ENCODE peak calls at places on chromosome 15, in nine cellular contexts. One of them, this sample, is unnamed.

GRCh38 chr15:101384276-101384675 is 89.2 kb upstream of the SNRPA1 start:
- DNase-seq in C1 segment of cervical spinal cord: no peak
- DNase-seq in NB4: no peak
- DNase-seq in endothelial cell: no peak
- DNase-seq in body of pancreas: no peak
- DNase-seq in anterior cingulate cortex: no peak
- DNase-seq in stimulated activated CD4-positive, alpha-beta T cell treated with anti-CD3 and anti-CD28 coated beads, TNF-alpha, amount 100 ng/mL, for 24 hours: no peak
- DNase-seq in NCI-H1694: no peak
- DNase-seq in tibial artery: no peak
- DNase-seq in this sample: no peak

GRCh38 chr15:65050270-65050669 is 5.1 kb downstream of the SLC51B start:
- DNase-seq in C1 segment of cervical spinal cord: no peak
- DNase-seq in NB4: no peak
- DNase-seq in endothelial cell: no peak
- DNase-seq in body of pancreas: no peak
- DNase-seq in anterior cingulate cortex: no peak
- DNase-seq in stimulated activated CD4-positive, alpha-beta T cell treated with anti-CD3 and anti-CD28 coated beads, TNF-alpha, amount 100 ng/mL, for 24 hours: no peak
- DNase-seq in NCI-H1694: no peak
- DNase-seq in tibial artery: no peak
- DNase-seq in this sample: no peak

GRCh38 chr15:58981808-58982475 is 5.5 kb upstream of the RNF111 start:
- DNase-seq in C1 segment of cervical spinal cord: no peak
- DNase-seq in NB4: no peak
- DNase-seq in endothelial cell: no peak
- DNase-seq in body of pancreas: no peak
- DNase-seq in anterior cingulate cortex: no peak
- DNase-seq in stimulated activated CD4-positive, alpha-beta T cell treated with anti-CD3 and anti-CD28 coated beads, TNF-alpha, amount 100 ng/mL, for 24 hours: no peak
- DNase-seq in NCI-H1694: no peak
- DNase-seq in tibial artery: no peak
- DNase-seq in this sample: no peak

GRCh38 chr15:89361451-89362202 is 27.0 kb upstream of the POLG start:
- DNase-seq in C1 segment of cervical spinal cord: peak; percentile 41
- DNase-seq in NB4: peak; percentile 82
- DNase-seq in endothelial cell: peak; percentile 89
- DNase-seq in body of pancreas: peak; percentile 76
- DNase-seq in anterior cingulate cortex: no peak
- DNase-seq in stimulated activated CD4-positive, alpha-beta T cell treated with anti-CD3 and anti-CD28 coated beads, TNF-alpha, amount 100 ng/mL, for 24 hours: peak; percentile 35
- DNase-seq in NCI-H1694: peak; percentile 9
- DNase-seq in tibial artery: peak; percentile 33
- DNase-seq in this sample: peak; percentile 49

GRCh38 chr15:76185716-76186115 is 125.6 kb downstream of the ETFA start:
- DNase-seq in C1 segment of cervical spinal cord: no peak
- DNase-seq in NB4: peak; percentile 70
- DNase-seq in endothelial cell: peak; percentile 60
- DNase-seq in body of pancreas: no peak
- DNase-seq in anterior cingulate cortex: no peak
- DNase-seq in stimulated activated CD4-positive, alpha-beta T cell treated with anti-CD3 and anti-CD28 coated beads, TNF-alpha, amount 100 ng/mL, for 24 hours: no peak
- DNase-seq in NCI-H1694: peak; percentile 6
- DNase-seq in tibial artery: no peak
- DNase-seq in this sample: no peak

GRCh38 chr15:51229907-51230328 is 108.5 kb downstream of the CYP19A1 start:
- DNase-seq in C1 segment of cervical spinal cord: no peak
- DNase-seq in NB4: peak; percentile 52
- DNase-seq in endothelial cell: no peak
- DNase-seq in body of pancreas: no peak
- DNase-seq in anterior cingulate cortex: no peak
- DNase-seq in stimulated activated CD4-positive, alpha-beta T cell treated with anti-CD3 and anti-CD28 coated beads, TNF-alpha, amount 100 ng/mL, for 24 hours: no peak
- DNase-seq in NCI-H1694: no peak
- DNase-seq in tibial artery: no peak
- DNase-seq in this sample: no peak

GRCh38 chr15:48025118-48025517 is 95.7 kb upstream of the SLC24A5 start:
- DNase-seq in C1 segment of cervical spinal cord: no peak
- DNase-seq in NB4: no peak
- DNase-seq in endothelial cell: no peak
- DNase-seq in body of pancreas: no peak
- DNase-seq in anterior cingulate cortex: no peak
- DNase-seq in stimulated activated CD4-positive, alpha-beta T cell treated with anti-CD3 and anti-CD28 coated beads, TNF-alpha, amount 100 ng/mL, for 24 hours: no peak
- DNase-seq in NCI-H1694: no peak
- DNase-seq in tibial artery: no peak
- DNase-seq in this sample: no peak

GRCh38 chr15:85771781-85772445 is 22.8 kb downstream of the KLHL25 start:
- DNase-seq in C1 segment of cervical spinal cord: no peak
- DNase-seq in NB4: no peak
- DNase-seq in endothelial cell: no peak
- DNase-seq in body of pancreas: no peak
- DNase-seq in anterior cingulate cortex: no peak
- DNase-seq in stimulated activated CD4-positive, alpha-beta T cell treated with anti-CD3 and anti-CD28 coated beads, TNF-alpha, amount 100 ng/mL, for 24 hours: no peak
- DNase-seq in NCI-H1694: no peak
- DNase-seq in tibial artery: peak; percentile 82
- DNase-seq in this sample: no peak

GRCh38 chr15:94177112-94177511 is 54.2 kb upstream of the MCTP2 start:
- DNase-seq in C1 segment of cervical spinal cord: no peak
- DNase-seq in NB4: peak; percentile 59
- DNase-seq in endothelial cell: no peak
- DNase-seq in body of pancreas: no peak
- DNase-seq in anterior cingulate cortex: no peak
- DNase-seq in stimulated activated CD4-positive, alpha-beta T cell treated with anti-CD3 and anti-CD28 coated beads, TNF-alpha, amount 100 ng/mL, for 24 hours: no peak
- DNase-seq in NCI-H1694: no peak
- DNase-seq in tibial artery: no peak
- DNase-seq in this sample: no peak

GRCh38 chr15:90001683-90002427 is 731 bp downstream of the ZNF710 start:
- DNase-seq in C1 segment of cervical spinal cord: peak; percentile 60
- DNase-seq in NB4: peak; percentile 84
- DNase-seq in endothelial cell: peak; percentile 48
- DNase-seq in body of pancreas: peak; percentile 65
- DNase-seq in anterior cingulate cortex: no peak
- DNase-seq in stimulated activated CD4-positive, alpha-beta T cell treated with anti-CD3 and anti-CD28 coated beads, TNF-alpha, amount 100 ng/mL, for 24 hours: peak; percentile 38
- DNase-seq in NCI-H1694: no peak
- DNase-seq in tibial artery: peak; percentile 60
- DNase-seq in this sample: no peak

GRCh38 chr15:56176996-56177395 is 66.7 kb downstream of the RFX7 start:
- DNase-seq in C1 segment of cervical spinal cord: no peak
- DNase-seq in NB4: no peak
- DNase-seq in endothelial cell: no peak
- DNase-seq in body of pancreas: no peak
- DNase-seq in anterior cingulate cortex: no peak
- DNase-seq in stimulated activated CD4-positive, alpha-beta T cell treated with anti-CD3 and anti-CD28 coated beads, TNF-alpha, amount 100 ng/mL, for 24 hours: no peak
- DNase-seq in NCI-H1694: no peak
- DNase-seq in tibial artery: no peak
- DNase-seq in this sample: no peak

GRCh38 chr15:39357478-39358268 is 223.2 kb upstream of the THBS1 start:
- DNase-seq in C1 segment of cervical spinal cord: no peak
- DNase-seq in NB4: no peak
- DNase-seq in endothelial cell: no peak
- DNase-seq in body of pancreas: no peak
- DNase-seq in anterior cingulate cortex: no peak
- DNase-seq in stimulated activated CD4-positive, alpha-beta T cell treated with anti-CD3 and anti-CD28 coated beads, TNF-alpha, amount 100 ng/mL, for 24 hours: no peak
- DNase-seq in NCI-H1694: no peak
- DNase-seq in tibial artery: no peak
- DNase-seq in this sample: no peak

GRCh38 chr15:90862964-90863721 is 5.2 kb upstream of the FURIN start:
- DNase-seq in C1 segment of cervical spinal cord: no peak
- DNase-seq in NB4: peak; percentile 93
- DNase-seq in endothelial cell: no peak
- DNase-seq in body of pancreas: peak; percentile 55
- DNase-seq in anterior cingulate cortex: no peak
- DNase-seq in stimulated activated CD4-positive, alpha-beta T cell treated with anti-CD3 and anti-CD28 coated beads, TNF-alpha, amount 100 ng/mL, for 24 hours: no peak
- DNase-seq in NCI-H1694: no peak
- DNase-seq in tibial artery: peak; percentile 55
- DNase-seq in this sample: no peak

GRCh38 chr15:40239671-40240618 is 1.1 kb downstream of the PAK6 start:
- DNase-seq in C1 segment of cervical spinal cord: no peak
- DNase-seq in NB4: no peak
- DNase-seq in endothelial cell: no peak
- DNase-seq in body of pancreas: no peak
- DNase-seq in anterior cingulate cortex: no peak
- DNase-seq in stimulated activated CD4-positive, alpha-beta T cell treated with anti-CD3 and anti-CD28 coated beads, TNF-alpha, amount 100 ng/mL, for 24 hours: no peak
- DNase-seq in NCI-H1694: no peak
- DNase-seq in tibial artery: no peak
- DNase-seq in this sample: no peak

GRCh38 chr15:95590533-95591044 is 739.9 kb upstream of the NR2F2 start:
- DNase-seq in C1 segment of cervical spinal cord: no peak
- DNase-seq in NB4: no peak
- DNase-seq in endothelial cell: no peak
- DNase-seq in body of pancreas: no peak
- DNase-seq in anterior cingulate cortex: no peak
- DNase-seq in stimulated activated CD4-positive, alpha-beta T cell treated with anti-CD3 and anti-CD28 coated beads, TNF-alpha, amount 100 ng/mL, for 24 hours: no peak
- DNase-seq in NCI-H1694: no peak
- DNase-seq in tibial artery: no peak
- DNase-seq in this sample: no peak

GRCh38 chr15:70902105-70902504 is 9.5 kb downstream of the LRRC49 start:
- DNase-seq in C1 segment of cervical spinal cord: no peak
- DNase-seq in NB4: peak; percentile 10
- DNase-seq in endothelial cell: no peak
- DNase-seq in body of pancreas: no peak
- DNase-seq in anterior cingulate cortex: no peak
- DNase-seq in stimulated activated CD4-positive, alpha-beta T cell treated with anti-CD3 and anti-CD28 coated beads, TNF-alpha, amount 100 ng/mL, for 24 hours: no peak
- DNase-seq in NCI-H1694: no peak
- DNase-seq in tibial artery: no peak
- DNase-seq in this sample: no peak

GRCh38 chr15:70701891-70702568 is 61.3 kb downstream of the UACA start:
- DNase-seq in C1 segment of cervical spinal cord: no peak
- DNase-seq in NB4: no peak
- DNase-seq in endothelial cell: no peak
- DNase-seq in body of pancreas: no peak
- DNase-seq in anterior cingulate cortex: no peak
- DNase-seq in stimulated activated CD4-positive, alpha-beta T cell treated with anti-CD3 and anti-CD28 coated beads, TNF-alpha, amount 100 ng/mL, for 24 hours: no peak
- DNase-seq in NCI-H1694: no peak
- DNase-seq in tibial artery: no peak
- DNase-seq in this sample: no peak

GRCh38 chr15:85443593-85444328 is 63.4 kb downstream of the AKAP13 start:
- DNase-seq in C1 segment of cervical spinal cord: no peak
- DNase-seq in NB4: no peak
- DNase-seq in endothelial cell: peak; percentile 9
- DNase-seq in body of pancreas: peak; percentile 56
- DNase-seq in anterior cingulate cortex: no peak
- DNase-seq in stimulated activated CD4-positive, alpha-beta T cell treated with anti-CD3 and anti-CD28 coated beads, TNF-alpha, amount 100 ng/mL, for 24 hours: no peak
- DNase-seq in NCI-H1694: no peak
- DNase-seq in tibial artery: no peak
- DNase-seq in this sample: no peak

GRCh38 chr15:91922701-91923279 is 69.3 kb downstream of the SLCO3A1 start:
- DNase-seq in C1 segment of cervical spinal cord: no peak
- DNase-seq in NB4: no peak
- DNase-seq in endothelial cell: no peak
- DNase-seq in body of pancreas: no peak
- DNase-seq in anterior cingulate cortex: no peak
- DNase-seq in stimulated activated CD4-positive, alpha-beta T cell treated with anti-CD3 and anti-CD28 coated beads, TNF-alpha, amount 100 ng/mL, for 24 hours: no peak
- DNase-seq in NCI-H1694: no peak
- DNase-seq in tibial artery: no peak
- DNase-seq in this sample: no peak

GRCh38 chr15:62109457-62109856 is 42.7 kb downstream of the C2CD4A start:
- DNase-seq in C1 segment of cervical spinal cord: no peak
- DNase-seq in NB4: no peak
- DNase-seq in endothelial cell: no peak
- DNase-seq in body of pancreas: no peak
- DNase-seq in anterior cingulate cortex: no peak
- DNase-seq in stimulated activated CD4-positive, alpha-beta T cell treated with anti-CD3 and anti-CD28 coated beads, TNF-alpha, amount 100 ng/mL, for 24 hours: no peak
- DNase-seq in NCI-H1694: no peak
- DNase-seq in tibial artery: no peak
- DNase-seq in this sample: no peak

GRCh38 chr15:39471791-39472190 is 109.1 kb upstream of the THBS1 start:
- DNase-seq in C1 segment of cervical spinal cord: no peak
- DNase-seq in NB4: no peak
- DNase-seq in endothelial cell: no peak
- DNase-seq in body of pancreas: no peak
- DNase-seq in anterior cingulate cortex: no peak
- DNase-seq in stimulated activated CD4-positive, alpha-beta T cell treated with anti-CD3 and anti-CD28 coated beads, TNF-alpha, amount 100 ng/mL, for 24 hours: no peak
- DNase-seq in NCI-H1694: no peak
- DNase-seq in tibial artery: no peak
- DNase-seq in this sample: no peak

GRCh38 chr15:70284438-70285214 is 186.9 kb upstream of the TLE3 start:
- DNase-seq in C1 segment of cervical spinal cord: no peak
- DNase-seq in NB4: no peak
- DNase-seq in endothelial cell: no peak
- DNase-seq in body of pancreas: peak; percentile 90
- DNase-seq in anterior cingulate cortex: no peak
- DNase-seq in stimulated activated CD4-positive, alpha-beta T cell treated with anti-CD3 and anti-CD28 coated beads, TNF-alpha, amount 100 ng/mL, for 24 hours: no peak
- DNase-seq in NCI-H1694: no peak
- DNase-seq in tibial artery: no peak
- DNase-seq in this sample: no peak

GRCh38 chr15:26260517-26261133 is 397.5 kb upstream of the ATP10A start:
- DNase-seq in C1 segment of cervical spinal cord: no peak
- DNase-seq in NB4: peak; percentile 52
- DNase-seq in endothelial cell: peak; percentile 58
- DNase-seq in body of pancreas: peak; percentile 35
- DNase-seq in anterior cingulate cortex: no peak
- DNase-seq in stimulated activated CD4-positive, alpha-beta T cell treated with anti-CD3 and anti-CD28 coated beads, TNF-alpha, amount 100 ng/mL, for 24 hours: no peak
- DNase-seq in NCI-H1694: peak; percentile 0
- DNase-seq in tibial artery: no peak
- DNase-seq in this sample: no peak

GRCh38 chr15:97909291-97909891 is 51.1 kb upstream of the ARRDC4 start:
- DNase-seq in C1 segment of cervical spinal cord: peak; percentile 5
- DNase-seq in NB4: peak; percentile 72
- DNase-seq in endothelial cell: peak; percentile 85
- DNase-seq in body of pancreas: peak; percentile 74
- DNase-seq in anterior cingulate cortex: peak; percentile 17
- DNase-seq in stimulated activated CD4-positive, alpha-beta T cell treated with anti-CD3 and anti-CD28 coated beads, TNF-alpha, amount 100 ng/mL, for 24 hours: peak; percentile 45
- DNase-seq in NCI-H1694: peak; percentile 38
- DNase-seq in tibial artery: peak; percentile 48
- DNase-seq in this sample: peak; percentile 39

GRCh38 chr15:31396881-31397560 is 70.4 kb downstream of the KLF13 start:
- DNase-seq in C1 segment of cervical spinal cord: no peak
- DNase-seq in NB4: peak; percentile 78
- DNase-seq in endothelial cell: peak; percentile 66
- DNase-seq in body of pancreas: peak; percentile 93
- DNase-seq in anterior cingulate cortex: no peak
- DNase-seq in stimulated activated CD4-positive, alpha-beta T cell treated with anti-CD3 and anti-CD28 coated beads, TNF-alpha, amount 100 ng/mL, for 24 hours: no peak
- DNase-seq in NCI-H1694: no peak
- DNase-seq in tibial artery: peak; percentile 94
- DNase-seq in this sample: no peak

GRCh38 chr15:84600331-84600686 is 500 bp upstream of the ZSCAN2 start:
- DNase-seq in C1 segment of cervical spinal cord: peak; percentile 68
- DNase-seq in NB4: peak; percentile 83
- DNase-seq in endothelial cell: peak; percentile 58
- DNase-seq in body of pancreas: peak; percentile 88
- DNase-seq in anterior cingulate cortex: peak; percentile 41
- DNase-seq in stimulated activated CD4-positive, alpha-beta T cell treated with anti-CD3 and anti-CD28 coated beads, TNF-alpha, amount 100 ng/mL, for 24 hours: peak; percentile 31
- DNase-seq in NCI-H1694: peak; percentile 80
- DNase-seq in tibial artery: peak; percentile 88
- DNase-seq in this sample: peak; percentile 64